ENCODE peak calls at places on chromosomes 4 and X, in five cellular contexts. Q, K, Y, D and E are unnamed samples.

GRCh38 chrX:35890699-35891098 is 28.8 kb upstream of the CFAP47 start:
- DNase-seq in K (peak; percentile 11), Q (peak; percentile 17), Y (peak; percentile 13), D (peak; percentile 32), E (no peak)

GRCh38 chr4:95219109-95219508 is 329.7 kb downstream of the UNC5C start:
- DNase-seq in K (peak; percentile 81), Q (no peak), D (no peak), Y (peak; percentile 0), E (no peak)

GRCh38 chr4:101952985-101953384 is 162.5 kb downstream of the BANK1 start:
- DNase-seq in K (no peak), Y (no peak), Q (no peak), D (no peak), E (no peak)

GRCh38 chrX:72373136-72373535 is 67.4 kb upstream of the CITED1 start:
- DNase-seq in D (no peak), Q (no peak), Y (no peak), K (no peak), E (no peak)

GRCh38 chrX:55754861-55755294 is 37.3 kb downstream of the RRAGB start:
- DNase-seq in D (no peak), K (no peak), Y (no peak), Q (no peak), E (no peak)

GRCh38 chr4:8790749-8791148 is 80.9 kb downstream of the HMX1 start:
- DNase-seq in Q (no peak), K (no peak), D (no peak), Y (no peak), E (no peak)

GRCh38 chr4:94757192-94758140 is at the start of gene BMPR1B:
- DNase-seq in Y (peak; percentile 23), K (peak; percentile 44), D (peak; percentile 30), Q (no peak), E (peak; percentile 33)

GRCh38 chr4:89324671-89325070 is 17.1 kb upstream of the GPRIN3 start:
- DNase-seq in Q (no peak), K (no peak), Y (no peak), D (no peak), E (no peak)

GRCh38 chr4:136927172-136927571 is 605.1 kb downstream of the PCDH18 start:
- DNase-seq in Q (no peak), Y (peak; percentile 52), D (no peak), K (peak; percentile 70), E (no peak)

GRCh38 chr4:165355900-165356300 is 22.9 kb upstream of the CPE start:
- DNase-seq in D (no peak), Y (peak; percentile 22), K (no peak), Q (no peak), E (no peak)

GRCh38 chr4:734075-734474 is 28.4 kb downstream of the PCGF3 start:
- DNase-seq in K (no peak), Y (no peak), Q (no peak), D (no peak), E (no peak)